ENCODE peak calls at places on chromosomes 7 and 10, in five cellular contexts. Q is ELR; P is fibroblast of lung; C is head of caudate nucleus; Y is stimulated activated CD4-positive, alpha-beta T cell treated with anti-CD3 and anti-CD28 coated beads, Interleukin-12 subunit alpha, Interleukin-12 subunit beta, amount 100 ng/mL, for 4 hours. M is an unnamed sample.

GRCh38 chr7:28573059-28573553 is 160.8 kb downstream of the CREB5 start:
- DNase-seq in P (peak), Q (no peak), C (no peak), Y (no peak), M (peak)

GRCh38 chr7:97479740-97480290 is 252.1 kb upstream of the TAC1 start:
- DNase-seq in C (peak), Q (no peak), Y (no peak), P (no peak), M (no peak)

GRCh38 chr10:95441547-95441923 is 119.6 kb downstream of the SORBS1 start:
- DNase-seq in Q (no peak), Y (no peak), C (no peak), P (no peak), M (no peak)

GRCh38 chr10:3471497-3471896 is 298.9 kb upstream of the PITRM1 start:
- DNase-seq in Y (no peak), P (no peak), Q (no peak), C (no peak), M (no peak)

GRCh38 chr10:47458466-47459154 is 25.3 kb downstream of the ANXA8 start:
- DNase-seq in Y (no peak), Q (peak), C (no peak), P (peak), M (no peak)

GRCh38 chr10:118563373-118563890 is 32.0 kb downstream of the PRLHR start:
- DNase-seq in C (no peak), P (no peak), Y (no peak), Q (no peak), M (no peak)

GRCh38 chr10:89337493-89337892 is 9.7 kb downstream of the IFIT3 start:
- DNase-seq in C (peak), Q (peak), P (peak), Y (peak), M (no peak)

GRCh38 chr10:127907411-127908105 is 655 bp downstream of the PTPRE start:
- DNase-seq in P (peak), Q (peak), Y (peak), C (peak), M (no peak)

GRCh38 chr10:86373828-86374227 is 7.2 kb upstream of the GRID1 start:
- DNase-seq in P (no peak), Q (no peak), Y (no peak), C (no peak), M (no peak)

GRCh38 chr10:66587680-66588050 is 338.2 kb upstream of the LRRTM3 start:
- DNase-seq in C (no peak), Y (no peak), P (no peak), Q (no peak), M (no peak)

GRCh38 chr10:91539930-91540329 is 92.9 kb downstream of the PPP1R3C start:
- DNase-seq in C (no peak), Y (no peak), P (no peak), Q (no peak), M (no peak)

GRCh38 chr7:12139421-12139820 is 71.7 kb upstream of the TMEM106B start:
- DNase-seq in P (no peak), C (no peak), Q (peak), Y (no peak), M (no peak)

GRCh38 chr7:36650766-36651310 is 73.5 kb downstream of the AOAH start:
- DNase-seq in Y (no peak), P (no peak), Q (no peak), C (no peak), M (no peak)

GRCh38 chr7:125136755-125137547 is 207.3 kb upstream of the POT1 start:
- DNase-seq in C (no peak), P (peak), Q (no peak), Y (no peak), M (no peak)

GRCh38 chr10:101611506-101611905 is 23.4 kb downstream of the DPCD start:
- DNase-seq in P (peak), C (no peak), Q (peak), Y (no peak), M (no peak)

GRCh38 chr10:75400163-75400768 is 1.3 kb downstream of the ZNF503 start:
- DNase-seq in Q (peak), Y (no peak), C (peak), P (peak), M (no peak)

GRCh38 chr7:117731455-117731854 is 141.8 kb downstream of the CTTNBP2 start:
- DNase-seq in Y (no peak), C (peak), P (peak), Q (no peak), M (no peak)

GRCh38 chr10:13977861-13978843 is 352.6 kb downstream of the FRMD4A start:
- DNase-seq in P (peak), Y (no peak), Q (peak), C (no peak), M (no peak)

GRCh38 chr7:80644054-80644453 is 5.6 kb downstream of the CD36 start:
- DNase-seq in C (no peak), Y (no peak), Q (no peak), P (no peak), M (no peak)

GRCh38 chr10:94274142-94274787 is 88.5 kb downstream of the NOC3L start:
- DNase-seq in P (peak), Q (no peak), C (no peak), Y (no peak), M (no peak)

GRCh38 chr7:90816511-90817142 is 220.5 kb downstream of the CDK14 start:
- DNase-seq in Q (peak), Y (no peak), C (peak), P (peak), M (peak)

M was measured in LNCaP clone FGC.